ENCODE peak calls at places on chromosomes 3 and 15, in four cellular contexts. One of them, this sample, is unnamed.

GRCh38 chr15:90003736-90004135 is 2.6 kb downstream of the ZNF710 start:
- DNase-seq in HepG2: no peak
- DNase-seq in K562: no peak
- DNase-seq in HCT116: no peak
- DNase-seq in this sample: no peak

GRCh38 chr3:127038476-127038875 is 55.6 kb downstream of the PLXNA1 start:
- DNase-seq in HCT116: no peak
- DNase-seq in HepG2: no peak
- DNase-seq in K562: no peak
- DNase-seq in this sample: no peak

GRCh38 chr3:13518516-13519351 is 30.2 kb upstream of the FBLN2 start:
- DNase-seq in HCT116: no peak
- DNase-seq in HepG2: no peak
- DNase-seq in K562: no peak
- DNase-seq in this sample: peak; percentile 68

GRCh38 chr3:177944228-177944661 is 592.0 kb upstream of the KCNMB2 start:
- DNase-seq in K562: no peak
- DNase-seq in HepG2: no peak
- DNase-seq in HCT116: no peak
- DNase-seq in this sample: no peak

GRCh38 chr15:71784719-71785118 is 25.6 kb upstream of the NR2E3 start:
- DNase-seq in K562: peak; percentile 49
- DNase-seq in HepG2: no peak
- DNase-seq in HCT116: no peak
- DNase-seq in this sample: no peak

GRCh38 chr15:55796321-55796965 is 53.5 kb upstream of the PRTG start:
- DNase-seq in K562: no peak
- DNase-seq in HCT116: no peak
- DNase-seq in HepG2: no peak
- DNase-seq in this sample: no peak

GRCh38 chr3:14791343-14791945 is 27.3 kb upstream of the FGD5 start:
- DNase-seq in K562: peak; percentile 80
- DNase-seq in HCT116: peak; percentile 37
- DNase-seq in HepG2: peak; percentile 46
- DNase-seq in this sample: peak; percentile 85

GRCh38 chr3:24519368-24520100 is 24.9 kb upstream of the THRB start:
- DNase-seq in HCT116: no peak
- DNase-seq in K562: no peak
- DNase-seq in HepG2: peak; percentile 59
- DNase-seq in this sample: no peak

GRCh38 chr3:32467333-32468070 is 35.1 kb downstream of the CMTM6 start:
- DNase-seq in K562: peak; percentile 94
- DNase-seq in HCT116: no peak
- DNase-seq in HepG2: no peak
- DNase-seq in this sample: peak; percentile 91

GRCh38 chr15:96947830-96948229 is 617.3 kb downstream of the NR2F2 start:
- DNase-seq in HCT116: no peak
- DNase-seq in HepG2: no peak
- DNase-seq in K562: no peak
- DNase-seq in this sample: peak; percentile 10

GRCh38 chr15:60362318-60363023 is 35.3 kb downstream of the ANXA2 start:
- DNase-seq in HCT116: no peak
- DNase-seq in HepG2: peak; percentile 11
- DNase-seq in K562: no peak
- DNase-seq in this sample: no peak

GRCh38 chr15:45572627-45573026 is 14.6 kb upstream of the BLOC1S6 start:
- DNase-seq in HepG2: no peak
- DNase-seq in K562: no peak
- DNase-seq in HCT116: no peak
- DNase-seq in this sample: no peak

GRCh38 chr3:152969557-152970300 is 134.8 kb downstream of the P2RY1 start:
- DNase-seq in K562: no peak
- DNase-seq in HCT116: no peak
- DNase-seq in HepG2: peak; percentile 18
- DNase-seq in this sample: no peak

GRCh38 chr3:101038393-101038792 is 45.2 kb upstream of the ABI3BP start:
- DNase-seq in HCT116: no peak
- DNase-seq in K562: no peak
- DNase-seq in HepG2: no peak
- DNase-seq in this sample: no peak

GRCh38 chr3:58038675-58039302 is 30.6 kb downstream of the FLNB start:
- DNase-seq in HCT116: no peak
- DNase-seq in HepG2: no peak
- DNase-seq in K562: no peak
- DNase-seq in this sample: no peak

GRCh38 chr15:40162552-40162951 is 1.7 kb downstream of the BUB1B start:
- DNase-seq in K562: no peak
- DNase-seq in HCT116: no peak
- DNase-seq in HepG2: no peak
- DNase-seq in this sample: no peak

GRCh38 chr3:64214002-64214696 is 11.1 kb downstream of the PRICKLE2 start:
- DNase-seq in K562: no peak
- DNase-seq in HCT116: no peak
- DNase-seq in HepG2: no peak
- DNase-seq in this sample: peak; percentile 16

GRCh38 chr3:17552351-17552750 is 190.1 kb downstream of the TBC1D5 start:
- DNase-seq in HCT116: no peak
- DNase-seq in HepG2: no peak
- DNase-seq in K562: no peak
- DNase-seq in this sample: no peak

GRCh38 chr15:74870496-74871213 is 2.5 kb downstream of the SCAMP2 start:
- DNase-seq in HepG2: no peak
- DNase-seq in K562: no peak
- DNase-seq in HCT116: no peak
- DNase-seq in this sample: no peak

GRCh38 chr15:74869726-74870407 is 3.3 kb downstream of the SCAMP2 start:
- DNase-seq in HCT116: no peak
- DNase-seq in K562: no peak
- DNase-seq in HepG2: no peak
- DNase-seq in this sample: peak; percentile 60

GRCh38 chr15:74873036-74873755 is at the start of gene SCAMP2:
- DNase-seq in HCT116: peak; percentile 91
- DNase-seq in K562: peak; percentile 96
- DNase-seq in HepG2: peak; percentile 91
- DNase-seq in this sample: peak; percentile 98

GRCh38 chr15:74872702-74873035 is 496 bp downstream of the SCAMP2 start:
- DNase-seq in K562: no peak
- DNase-seq in HCT116: no peak
- DNase-seq in HepG2: no peak
- DNase-seq in this sample: no peak

GRCh38 chr15:74873756-74874424 is 725 bp upstream of the SCAMP2 start:
- DNase-seq in K562: peak; percentile 47
- DNase-seq in HCT116: no peak
- DNase-seq in HepG2: peak; percentile 34
- DNase-seq in this sample: peak; percentile 54
- TF ChIP-seq ELF1 in K562: no peak
- TF ChIP-seq ELF1 in HCT116: no peak
- TF ChIP-seq ELF1 in HepG2: no peak
- TF ChIP-seq ELF1 in this sample: no peak

GRCh38 chr3:123881771-123882170 is 2.4 kb downstream of the MYLK start:
- DNase-seq in HCT116: no peak
- DNase-seq in K562: no peak
- DNase-seq in HepG2: no peak
- DNase-seq in this sample: no peak
- TF ChIP-seq ELF1 in HCT116: no peak
- TF ChIP-seq ELF1 in K562: no peak
- TF ChIP-seq ELF1 in HepG2: no peak
- TF ChIP-seq ELF1 in this sample: no peak

GRCh38 chr3:138509586-138509985 is 75.2 kb downstream of the ESYT3 start:
- DNase-seq in HCT116: no peak
- DNase-seq in HepG2: no peak
- DNase-seq in K562: no peak
- DNase-seq in this sample: no peak
- TF ChIP-seq ELF1 in HCT116: no peak
- TF ChIP-seq ELF1 in HepG2: no peak
- TF ChIP-seq ELF1 in K562: no peak
- TF ChIP-seq ELF1 in this sample: no peak

DNA sequence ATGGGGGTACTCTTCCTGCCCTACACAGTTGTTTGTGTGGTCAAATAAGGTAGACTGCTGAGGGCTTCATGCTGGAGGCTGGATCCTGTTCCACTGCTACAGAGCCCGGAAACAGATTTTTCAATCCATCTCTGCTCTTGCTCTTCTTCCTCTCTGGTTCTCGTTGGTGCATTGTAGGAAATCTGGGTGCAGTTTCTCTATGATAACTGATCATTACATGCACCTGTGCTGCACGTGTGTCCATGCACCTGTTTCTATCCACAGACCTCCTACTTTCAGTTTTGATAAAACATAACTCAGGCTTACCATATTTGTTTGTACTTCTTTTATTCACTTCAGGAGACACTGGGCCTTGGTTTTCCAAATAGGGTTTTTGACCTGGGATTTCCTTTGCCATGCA is 21.3 kb downstream of the MINAR1 start:
- DNase-seq in HCT116: no peak
- DNase-seq in HepG2: no peak
- DNase-seq in K562: no peak
- DNase-seq in this sample: no peak
- TF ChIP-seq ELF1 in HCT116: no peak
- TF ChIP-seq ELF1 in HepG2: no peak
- TF ChIP-seq ELF1 in K562: no peak
- TF ChIP-seq ELF1 in this sample: no peak

GRCh38 chr3:56969851-56970250 is 90.6 kb upstream of the SPATA12 start:
- DNase-seq in HepG2: no peak
- DNase-seq in K562: no peak
- DNase-seq in HCT116: no peak
- DNase-seq in this sample: no peak
- TF ChIP-seq ELF1 in HepG2: no peak
- TF ChIP-seq ELF1 in K562: no peak
- TF ChIP-seq ELF1 in HCT116: no peak
- TF ChIP-seq ELF1 in this sample: no peak

GRCh38 chr15:75107905-75108838 is 84.8 kb downstream of the PPCDC start:
- DNase-seq in HCT116: peak; percentile 56
- DNase-seq in K562: no peak
- DNase-seq in HepG2: peak; percentile 27
- DNase-seq in this sample: no peak
- TF ChIP-seq ELF1 in HCT116: no peak
- TF ChIP-seq ELF1 in K562: no peak
- TF ChIP-seq ELF1 in HepG2: no peak
- TF ChIP-seq ELF1 in this sample: no peak